ENCODE peak calls at places on chromosomes 13 and 19, in nine cellular contexts. D is CD8-positive, alpha-beta memory T cell; N is omental fat pad; W is NCI-H187; E is epithelial cell of esophagus; S is B cell; L is keratinocyte; M is effector CD4-positive, alpha-beta T cell; J is SHP77 treated with DMSO at 0.1 percent for 48 hours. A is an unnamed sample.

GRCh38 chr19:41930926-41931592 is 2.8 kb upstream of the ERFL start:
- DNase-seq in W (no peak), E (no peak), J (no peak), S (peak), M (no peak), N (no peak), D (no peak), L (no peak), A (no peak)

GRCh38 chr19:46288896-46289588 is 7.8 kb upstream of the HIF3A start:
- DNase-seq in D (no peak), L (peak), M (no peak), S (no peak), J (no peak), E (peak), N (no peak), W (no peak), A (no peak)

GRCh38 chr19:18456974-18457373 is 19.0 kb upstream of the ISYNA1 start:
- DNase-seq in M (no peak), S (no peak), W (no peak), D (no peak), N (no peak), L (no peak), E (no peak), J (no peak), A (no peak)

GRCh38 chr19:52648336-52648990 is 10.3 kb upstream of the ZNF83 start:
- DNase-seq in N (no peak), J (no peak), L (peak), S (no peak), D (no peak), M (no peak), W (no peak), E (peak), A (no peak)

GRCh38 chr19:22257916-22258315 is 28.3 kb upstream of the ZNF729 start:
- DNase-seq in S (no peak), J (no peak), E (no peak), M (no peak), N (no peak), W (no peak), D (no peak), L (no peak), A (no peak)

GRCh38 chr13:77300176-77301141 is 26.4 kb downstream of the MYCBP2 start:
- DNase-seq in M (no peak), D (no peak), J (no peak), W (no peak), E (peak), S (peak), L (no peak), N (no peak), A (no peak)

GRCh38 chr19:6333439-6333838 is at the start of gene ACER1:
- DNase-seq in S (no peak), W (no peak), L (no peak), N (no peak), J (no peak), D (no peak), E (peak), M (no peak), A (no peak)

GRCh38 chr19:17581211-17581874 is 25.9 kb downstream of the COLGALT1 start:
- DNase-seq in L (no peak), N (no peak), J (no peak), W (no peak), M (no peak), S (no peak), D (no peak), E (no peak), A (no peak)

GRCh38 chr19:10143700-10144099 is 24.0 kb upstream of the EIF3G start:
- DNase-seq in E (no peak), W (no peak), D (no peak), M (no peak), J (no peak), S (no peak), N (no peak), L (no peak), A (no peak)

GRCh38 chr13:21501709-21502108 is 42.6 kb upstream of the ZDHHC20 start:
- DNase-seq in E (no peak), W (no peak), N (no peak), M (no peak), S (no peak), L (no peak), D (no peak), J (no peak), A (no peak)

GRCh38 chr19:45451181-45451849 is 16.5 kb upstream of the FOSB start:
- DNase-seq in N (no peak), W (no peak), J (no peak), E (peak), L (no peak), D (peak), S (peak), M (peak), A (peak)

GRCh38 chr13:38718374-38718773 is 31.5 kb downstream of the FREM2 start:
- DNase-seq in W (no peak), S (no peak), M (no peak), L (no peak), E (no peak), N (no peak), J (no peak), D (no peak), A (no peak)

GRCh38 chr19:30790048-30790680 is 418.0 kb downstream of the ZNF536 start:
- DNase-seq in S (no peak), J (no peak), N (no peak), E (no peak), M (no peak), W (no peak), L (no peak), D (no peak), A (no peak)

GRCh38 chr13:46097015-46097414 is 7.8 kb downstream of the CPB2 start:
- DNase-seq in L (no peak), N (no peak), J (peak), W (no peak), E (peak), D (no peak), M (no peak), S (no peak), A (no peak)

GRCh38 chr19:11481777-11482383 is 1.0 kb upstream of the ELAVL3 start:
- DNase-seq in L (peak), J (peak), M (peak), S (peak), W (peak), E (peak), N (no peak), D (peak), A (peak)

GRCh38 chr13:33676700-33677048 is 141.3 kb upstream of the RFC3 start:
- DNase-seq in S (no peak), W (no peak), D (no peak), L (no peak), N (no peak), M (no peak), E (peak), J (peak), A (no peak)

GRCh38 chr19:11414544-11414943 is 4.6 kb downstream of the RGL3 start:
- DNase-seq in D (no peak), M (no peak), J (no peak), E (no peak), N (no peak), W (no peak), S (no peak), L (no peak), A (no peak)

GRCh38 chr13:108428691-108429090 is 159.2 kb downstream of the TNFSF13B start:
- DNase-seq in E (no peak), S (no peak), J (no peak), L (no peak), N (no peak), W (no peak), D (no peak), M (no peak), A (no peak)

GRCh38 chr19:40252395-40252794 is 25.9 kb upstream of the CCNP start:
- DNase-seq in E (no peak), M (no peak), J (no peak), D (no peak), S (no peak), N (no peak), W (no peak), L (no peak), A (no peak)